ENCODE peak calls at places on chromosomes 1 and 21, in nine cellular contexts. One of them, this sample, is unnamed.

GRCh38 chr1:42484382-42484781 is 21.3 kb downstream of the CCDC30 start:
- DNase-seq in heart right ventricle: peak
- DNase-seq in GM23338: no peak
- DNase-seq in upper lobe of right lung: no peak
- DNase-seq in MM.1S: no peak
- DNase-seq in fibroblast of the aortic adventitia: peak
- DNase-seq in AG10803: peak
- DNase-seq in brain microvascular endothelial cell: peak
- DNase-seq in mucosa of descending colon: no peak
- DNase-seq in this sample: peak

GRCh38 chr1:44305962-44306422 is 49.1 kb downstream of the ERI3 start:
- DNase-seq in fibroblast of the aortic adventitia: no peak
- DNase-seq in MM.1S: peak
- DNase-seq in heart right ventricle: no peak
- DNase-seq in upper lobe of right lung: no peak
- DNase-seq in mucosa of descending colon: no peak
- DNase-seq in brain microvascular endothelial cell: no peak
- DNase-seq in AG10803: no peak
- DNase-seq in GM23338: no peak
- DNase-seq in this sample: no peak

GRCh38 chr1:225670356-225670755 is 17.4 kb upstream of the ENAH start:
- DNase-seq in mucosa of descending colon: no peak
- DNase-seq in brain microvascular endothelial cell: no peak
- DNase-seq in GM23338: no peak
- DNase-seq in MM.1S: no peak
- DNase-seq in heart right ventricle: no peak
- DNase-seq in upper lobe of right lung: no peak
- DNase-seq in fibroblast of the aortic adventitia: no peak
- DNase-seq in AG10803: no peak
- DNase-seq in this sample: no peak

GRCh38 chr21:44304846-44305245 is 5.0 kb downstream of the PFKL start:
- DNase-seq in heart right ventricle: no peak
- DNase-seq in mucosa of descending colon: peak
- DNase-seq in GM23338: peak
- DNase-seq in fibroblast of the aortic adventitia: peak
- DNase-seq in brain microvascular endothelial cell: peak
- DNase-seq in upper lobe of right lung: no peak
- DNase-seq in AG10803: peak
- DNase-seq in MM.1S: peak
- DNase-seq in this sample: peak

GRCh38 chr1:189628857-189629256 is 848.8 kb downstream of the BRINP3 start:
- DNase-seq in fibroblast of the aortic adventitia: no peak
- DNase-seq in GM23338: peak
- DNase-seq in heart right ventricle: no peak
- DNase-seq in mucosa of descending colon: no peak
- DNase-seq in MM.1S: no peak
- DNase-seq in AG10803: no peak
- DNase-seq in upper lobe of right lung: no peak
- DNase-seq in brain microvascular endothelial cell: no peak
- DNase-seq in this sample: no peak

GRCh38 chr1:31398246-31398645 is 14.8 kb upstream of the SERINC2 start:
- DNase-seq in brain microvascular endothelial cell: no peak
- DNase-seq in mucosa of descending colon: no peak
- DNase-seq in GM23338: no peak
- DNase-seq in fibroblast of the aortic adventitia: no peak
- DNase-seq in upper lobe of right lung: no peak
- DNase-seq in MM.1S: no peak
- DNase-seq in heart right ventricle: no peak
- DNase-seq in AG10803: no peak
- DNase-seq in this sample: no peak

GRCh38 chr21:37369307-37369854 is 2.8 kb downstream of the DYRK1A start:
- DNase-seq in mucosa of descending colon: no peak
- DNase-seq in fibroblast of the aortic adventitia: no peak
- DNase-seq in heart right ventricle: no peak
- DNase-seq in GM23338: no peak
- DNase-seq in AG10803: no peak
- DNase-seq in brain microvascular endothelial cell: no peak
- DNase-seq in MM.1S: no peak
- DNase-seq in upper lobe of right lung: no peak
- DNase-seq in this sample: no peak

GRCh38 chr21:27017251-27017650 is 50.4 kb upstream of the ADAMTS5 start:
- DNase-seq in AG10803: peak
- DNase-seq in fibroblast of the aortic adventitia: peak
- DNase-seq in GM23338: peak
- DNase-seq in heart right ventricle: no peak
- DNase-seq in upper lobe of right lung: no peak
- DNase-seq in brain microvascular endothelial cell: no peak
- DNase-seq in mucosa of descending colon: no peak
- DNase-seq in MM.1S: no peak
- DNase-seq in this sample: no peak

GRCh38 chr1:115727706-115728249 is 40.7 kb downstream of the CASQ2 start:
- DNase-seq in AG10803: peak
- DNase-seq in MM.1S: no peak
- DNase-seq in GM23338: no peak
- DNase-seq in heart right ventricle: peak
- DNase-seq in upper lobe of right lung: peak
- DNase-seq in fibroblast of the aortic adventitia: peak
- DNase-seq in brain microvascular endothelial cell: peak
- DNase-seq in mucosa of descending colon: peak
- DNase-seq in this sample: peak

GRCh38 chr1:225451340-225451739 is 23.5 kb upstream of the LBR start:
- DNase-seq in brain microvascular endothelial cell: no peak
- DNase-seq in AG10803: no peak
- DNase-seq in upper lobe of right lung: peak
- DNase-seq in mucosa of descending colon: no peak
- DNase-seq in fibroblast of the aortic adventitia: no peak
- DNase-seq in GM23338: no peak
- DNase-seq in heart right ventricle: no peak
- DNase-seq in MM.1S: no peak
- DNase-seq in this sample: no peak

GRCh38 chr1:175319912-175320230 is 127.3 kb upstream of the KIAA0040 start:
- DNase-seq in fibroblast of the aortic adventitia: no peak
- DNase-seq in AG10803: no peak
- DNase-seq in MM.1S: no peak
- DNase-seq in upper lobe of right lung: no peak
- DNase-seq in brain microvascular endothelial cell: no peak
- DNase-seq in mucosa of descending colon: no peak
- DNase-seq in GM23338: no peak
- DNase-seq in heart right ventricle: no peak
- DNase-seq in this sample: no peak
- TF ChIP-seq CTCF in fibroblast of the aortic adventitia: no peak
- TF ChIP-seq CTCF in AG10803: no peak
- TF ChIP-seq CTCF in MM.1S: no peak
- TF ChIP-seq CTCF in upper lobe of right lung: peak
- TF ChIP-seq CTCF in brain microvascular endothelial cell: no peak
- TF ChIP-seq CTCF in mucosa of descending colon: no peak
- TF ChIP-seq CTCF in GM23338: no peak
- TF ChIP-seq CTCF in heart right ventricle: no peak
- TF ChIP-seq CTCF in this sample: no peak

GRCh38 chr1:23597635-23598388 is 38.5 kb upstream of the ID3 start:
- DNase-seq in brain microvascular endothelial cell: no peak
- DNase-seq in MM.1S: no peak
- DNase-seq in upper lobe of right lung: no peak
- DNase-seq in heart right ventricle: no peak
- DNase-seq in fibroblast of the aortic adventitia: no peak
- DNase-seq in mucosa of descending colon: no peak
- DNase-seq in GM23338: peak
- DNase-seq in AG10803: no peak
- DNase-seq in this sample: no peak
- H3K4me3 ChIP-seq in brain microvascular endothelial cell: no peak
- H3K4me3 ChIP-seq in MM.1S: no peak
- H3K4me3 ChIP-seq in upper lobe of right lung: no peak
- H3K4me3 ChIP-seq in heart right ventricle: no peak
- H3K4me3 ChIP-seq in fibroblast of the aortic adventitia: no peak
- H3K4me3 ChIP-seq in mucosa of descending colon: no peak
- H3K4me3 ChIP-seq in GM23338: peak
- H3K4me3 ChIP-seq in AG10803: no peak
- H3K4me3 ChIP-seq in this sample: no peak

GRCh38 chr21:23858878-23859277 is 1748.4 kb downstream of the MRPL39 start:
- DNase-seq in fibroblast of the aortic adventitia: no peak
- DNase-seq in upper lobe of right lung: no peak
- DNase-seq in MM.1S: no peak
- DNase-seq in AG10803: no peak
- DNase-seq in mucosa of descending colon: no peak
- DNase-seq in heart right ventricle: no peak
- DNase-seq in GM23338: no peak
- DNase-seq in brain microvascular endothelial cell: no peak
- DNase-seq in this sample: no peak

DNA sequence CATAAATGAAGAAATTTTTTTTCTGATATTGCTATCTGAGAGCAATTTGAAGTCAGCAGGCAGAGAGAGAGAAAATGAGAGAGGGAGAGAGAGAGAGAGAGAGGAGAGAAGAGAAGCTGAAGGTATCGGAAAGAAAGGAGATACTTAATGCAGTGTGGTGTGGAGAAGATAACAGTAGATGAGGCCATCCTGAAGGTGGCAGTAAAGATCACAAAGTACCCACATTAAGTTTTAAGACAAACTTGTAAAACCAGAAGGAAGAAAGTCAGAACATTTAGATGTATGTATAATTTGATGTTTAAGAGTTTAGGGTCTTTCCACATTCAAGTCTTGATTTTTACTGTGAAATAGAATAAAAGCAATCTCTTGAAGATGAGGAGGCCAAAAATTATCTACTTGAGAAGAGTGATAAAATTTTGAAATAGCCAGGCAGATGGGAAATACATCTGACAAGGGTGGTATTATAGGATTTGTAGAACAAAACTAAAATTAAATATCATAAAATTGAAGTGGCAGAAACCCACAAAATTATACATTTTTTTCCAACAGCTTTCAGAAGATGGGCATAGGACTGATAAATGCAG is 1753.4 kb downstream of the MRPL39 start:
- DNase-seq in upper lobe of right lung: no peak
- DNase-seq in MM.1S: peak
- DNase-seq in mucosa of descending colon: peak
- DNase-seq in brain microvascular endothelial cell: peak
- DNase-seq in fibroblast of the aortic adventitia: peak
- DNase-seq in GM23338: peak
- DNase-seq in AG10803: no peak
- DNase-seq in heart right ventricle: no peak
- DNase-seq in this sample: peak
- TF ChIP-seq CTCF in upper lobe of right lung: peak
- TF ChIP-seq CTCF in MM.1S: peak
- TF ChIP-seq CTCF in mucosa of descending colon: no peak
- TF ChIP-seq CTCF in brain microvascular endothelial cell: peak
- TF ChIP-seq CTCF in fibroblast of the aortic adventitia: peak
- TF ChIP-seq CTCF in GM23338: peak
- TF ChIP-seq CTCF in AG10803: no peak
- TF ChIP-seq CTCF in heart right ventricle: peak
- TF ChIP-seq CTCF in this sample: peak

DNA sequence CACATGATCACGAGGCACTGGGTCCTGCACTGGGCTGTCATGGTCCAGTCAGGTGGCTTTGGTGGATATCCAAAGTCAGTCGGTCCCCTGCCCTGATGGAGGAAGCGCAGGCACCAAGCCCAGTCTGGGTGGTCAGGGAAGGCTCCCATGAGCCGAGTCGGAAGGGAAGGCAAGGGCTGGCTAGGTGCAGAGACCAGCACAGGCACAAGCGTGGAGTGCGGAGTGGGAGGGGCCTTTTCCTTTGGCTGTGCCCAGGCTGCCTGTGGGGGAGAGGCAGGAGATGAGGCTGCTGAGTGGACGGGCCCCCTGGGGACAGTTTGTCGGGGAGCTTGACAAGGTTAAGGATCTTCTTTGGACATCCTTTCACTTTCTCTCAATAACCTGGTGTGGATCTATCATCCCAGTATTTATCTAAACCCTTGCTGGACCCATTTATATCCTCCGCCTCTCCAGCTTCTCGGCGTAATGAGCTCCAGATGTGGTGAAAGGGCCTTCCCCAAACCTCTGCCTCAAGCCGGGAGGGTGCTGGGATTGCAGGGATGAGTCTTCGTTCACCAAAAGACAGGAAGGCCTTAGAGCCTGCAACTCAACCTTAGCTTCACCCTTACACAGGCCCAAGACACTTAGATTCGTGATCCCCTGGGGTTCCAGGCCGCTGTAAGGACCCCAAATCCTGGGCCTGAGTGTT is 42.9 kb downstream of the EPHB2 start:
- DNase-seq in GM23338: no peak
- DNase-seq in mucosa of descending colon: no peak
- DNase-seq in brain microvascular endothelial cell: no peak
- DNase-seq in upper lobe of right lung: no peak
- DNase-seq in AG10803: peak
- DNase-seq in fibroblast of the aortic adventitia: peak
- DNase-seq in MM.1S: no peak
- DNase-seq in heart right ventricle: no peak
- DNase-seq in this sample: peak
- H3K4me3 ChIP-seq in GM23338: no peak
- H3K4me3 ChIP-seq in mucosa of descending colon: no peak
- H3K4me3 ChIP-seq in brain microvascular endothelial cell: no peak
- H3K4me3 ChIP-seq in upper lobe of right lung: no peak
- H3K4me3 ChIP-seq in AG10803: peak
- H3K4me3 ChIP-seq in fibroblast of the aortic adventitia: peak
- H3K4me3 ChIP-seq in MM.1S: no peak
- H3K4me3 ChIP-seq in heart right ventricle: no peak
- H3K4me3 ChIP-seq in this sample: no peak

DNA sequence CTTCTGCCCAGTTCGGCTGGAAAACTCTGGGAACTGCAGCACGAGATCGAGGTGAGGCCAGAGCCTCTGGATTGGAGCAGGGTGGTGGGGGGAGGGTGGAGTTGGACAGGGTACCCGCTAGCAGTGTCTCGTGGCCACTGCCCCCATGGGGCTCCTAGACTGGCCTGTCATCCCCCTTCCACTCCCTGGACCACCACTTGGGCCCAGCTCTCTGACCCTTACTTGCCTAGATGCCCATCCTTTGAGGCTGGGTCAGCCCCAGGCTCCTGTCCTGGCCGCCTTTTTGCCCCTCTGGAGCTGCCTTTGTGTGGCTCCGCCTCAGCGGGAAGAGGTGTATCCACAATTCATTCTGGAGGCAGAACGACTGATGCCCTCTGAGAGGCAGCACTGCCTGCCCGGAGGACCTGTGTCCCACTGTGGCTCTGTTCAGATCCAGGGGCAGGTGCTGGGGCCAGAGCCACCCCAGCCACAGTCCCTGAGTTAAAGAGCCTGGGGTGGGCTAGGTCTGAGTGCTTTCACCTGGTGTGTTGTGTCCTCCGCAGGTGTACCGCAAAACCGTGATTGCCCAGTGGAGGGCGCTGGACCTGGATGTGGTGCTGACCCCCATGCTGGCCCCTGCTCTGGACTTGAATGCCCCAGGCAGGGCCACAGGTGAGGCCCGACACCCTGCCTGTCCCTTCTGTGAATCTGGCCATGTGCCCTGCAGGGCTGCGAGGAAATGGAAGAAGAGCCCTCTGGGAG is 17.7 kb downstream of the FAAH start:
- DNase-seq in upper lobe of right lung: no peak
- DNase-seq in brain microvascular endothelial cell: no peak
- DNase-seq in fibroblast of the aortic adventitia: no peak
- DNase-seq in mucosa of descending colon: no peak
- DNase-seq in GM23338: peak
- DNase-seq in heart right ventricle: no peak
- DNase-seq in AG10803: no peak
- DNase-seq in MM.1S: no peak
- DNase-seq in this sample: no peak
- TF ChIP-seq CTCF in upper lobe of right lung: peak
- TF ChIP-seq CTCF in brain microvascular endothelial cell: peak
- TF ChIP-seq CTCF in fibroblast of the aortic adventitia: peak
- TF ChIP-seq CTCF in mucosa of descending colon: no peak
- TF ChIP-seq CTCF in GM23338: peak
- TF ChIP-seq CTCF in heart right ventricle: no peak
- TF ChIP-seq CTCF in AG10803: no peak
- TF ChIP-seq CTCF in MM.1S: peak
- TF ChIP-seq CTCF in this sample: peak

This sample was measured in astrocyte of the spinal cord.